ENCODE peak calls at places on chromosomes 13 and 19, in four cellular contexts. One of them, this sample, is unnamed.

GRCh38 chr19:29393915-29394460 is 131.8 kb upstream of the VSTM2B start:
- DNase-seq in pancreas: no peak
- DNase-seq in CD8-positive, alpha-beta memory T cell: no peak
- DNase-seq in hepatic stellate cell: no peak
- DNase-seq in this sample: no peak

GRCh38 chr19:50046649-50047503 is 21.1 kb downstream of the ZNF473 start:
- DNase-seq in pancreas: no peak
- DNase-seq in CD8-positive, alpha-beta memory T cell: peak
- DNase-seq in hepatic stellate cell: no peak
- DNase-seq in this sample: peak

GRCh38 chr13:113835461-113836274 is 28.2 kb downstream of the GAS6 start:
- DNase-seq in CD8-positive, alpha-beta memory T cell: no peak
- DNase-seq in hepatic stellate cell: peak
- DNase-seq in pancreas: no peak
- DNase-seq in this sample: no peak

GRCh38 chr19:30324982-30325381 is 47.2 kb upstream of the ZNF536 start:
- DNase-seq in CD8-positive, alpha-beta memory T cell: no peak
- DNase-seq in pancreas: no peak
- DNase-seq in hepatic stellate cell: no peak
- DNase-seq in this sample: no peak

GRCh38 chr19:14033946-14034345 is 2.4 kb downstream of the IL27RA start:
- DNase-seq in CD8-positive, alpha-beta memory T cell: no peak
- DNase-seq in hepatic stellate cell: no peak
- DNase-seq in pancreas: no peak
- DNase-seq in this sample: no peak

GRCh38 chr19:622666-623065 is 10.7 kb downstream of the POLRMT start:
- DNase-seq in pancreas: no peak
- DNase-seq in CD8-positive, alpha-beta memory T cell: no peak
- DNase-seq in hepatic stellate cell: no peak
- DNase-seq in this sample: no peak

GRCh38 chr13:100611678-100612492 is 23.3 kb upstream of the GGACT start:
- DNase-seq in pancreas: peak
- DNase-seq in CD8-positive, alpha-beta memory T cell: peak
- DNase-seq in hepatic stellate cell: no peak
- DNase-seq in this sample: no peak

GRCh38 chr13:73039201-73040108 is 19.4 kb upstream of the KLF5 start:
- DNase-seq in hepatic stellate cell: no peak
- DNase-seq in CD8-positive, alpha-beta memory T cell: no peak
- DNase-seq in pancreas: no peak
- DNase-seq in this sample: no peak

GRCh38 chr13:67075239-67075638 is 154.9 kb downstream of the PCDH9 start:
- DNase-seq in pancreas: no peak
- DNase-seq in hepatic stellate cell: peak
- DNase-seq in CD8-positive, alpha-beta memory T cell: no peak
- DNase-seq in this sample: no peak

GRCh38 chr13:25232937-25233515 is 54.3 kb downstream of the MTMR6 start:
- DNase-seq in CD8-positive, alpha-beta memory T cell: no peak
- DNase-seq in pancreas: no peak
- DNase-seq in hepatic stellate cell: peak
- DNase-seq in this sample: no peak

GRCh38 chr13:31110169-31110568 is 51.5 kb downstream of the HSPH1 start:
- DNase-seq in CD8-positive, alpha-beta memory T cell: no peak
- DNase-seq in pancreas: no peak
- DNase-seq in hepatic stellate cell: no peak
- DNase-seq in this sample: no peak

GRCh38 chr13:49585220-49586157 is at the start of gene RCBTB1:
- DNase-seq in CD8-positive, alpha-beta memory T cell: peak
- DNase-seq in hepatic stellate cell: peak
- DNase-seq in pancreas: peak
- DNase-seq in this sample: peak

GRCh38 chr19:17052439-17052838 is 22.8 kb downstream of the HAUS8 start:
- DNase-seq in CD8-positive, alpha-beta memory T cell: no peak
- DNase-seq in pancreas: no peak
- DNase-seq in hepatic stellate cell: peak
- DNase-seq in this sample: no peak

GRCh38 chr13:44762946-44763345 is 186.8 kb upstream of the TSC22D1 start:
- DNase-seq in CD8-positive, alpha-beta memory T cell: no peak
- DNase-seq in hepatic stellate cell: no peak
- DNase-seq in pancreas: no peak
- DNase-seq in this sample: no peak

GRCh38 chr19:19315444-19315843 is 4.9 kb downstream of the SUGP1 start:
- DNase-seq in hepatic stellate cell: no peak
- DNase-seq in CD8-positive, alpha-beta memory T cell: no peak
- DNase-seq in pancreas: no peak
- DNase-seq in this sample: no peak

GRCh38 chr13:110363009-110363408 is 55.9 kb downstream of the COL4A2 start:
- DNase-seq in pancreas: no peak
- DNase-seq in hepatic stellate cell: no peak
- DNase-seq in CD8-positive, alpha-beta memory T cell: no peak
- DNase-seq in this sample: no peak

GRCh38 chr19:14354445-14354844 is 26.8 kb upstream of the ADGRE5 start:
- DNase-seq in CD8-positive, alpha-beta memory T cell: no peak
- DNase-seq in hepatic stellate cell: peak
- DNase-seq in pancreas: no peak
- DNase-seq in this sample: no peak

GRCh38 chr13:105139380-105140285 is 1395.8 kb downstream of the EFNB2 start:
- DNase-seq in pancreas: peak
- DNase-seq in CD8-positive, alpha-beta memory T cell: peak
- DNase-seq in hepatic stellate cell: peak
- DNase-seq in this sample: peak

GRCh38 chr13:26861951-26862350 is 101.4 kb upstream of the GPR12 start:
- DNase-seq in pancreas: no peak
- DNase-seq in CD8-positive, alpha-beta memory T cell: no peak
- DNase-seq in hepatic stellate cell: no peak
- DNase-seq in this sample: no peak

GRCh38 chr19:51166846-51167490 is 24.9 kb downstream of the SIGLEC7 start:
- DNase-seq in hepatic stellate cell: no peak
- DNase-seq in pancreas: peak
- DNase-seq in CD8-positive, alpha-beta memory T cell: no peak
- DNase-seq in this sample: no peak

GRCh38 chr19:58397533-58398037 is 2.1 kb downstream of the RNF225 start:
- DNase-seq in CD8-positive, alpha-beta memory T cell: no peak
- DNase-seq in pancreas: no peak
- DNase-seq in hepatic stellate cell: no peak
- DNase-seq in this sample: no peak

GRCh38 chr13:35927554-35927953 is 203.6 kb downstream of the DCLK1 start:
- DNase-seq in pancreas: no peak
- DNase-seq in hepatic stellate cell: no peak
- DNase-seq in CD8-positive, alpha-beta memory T cell: no peak
- DNase-seq in this sample: no peak

GRCh38 chr13:105142556-105142955 is 1392.9 kb downstream of the EFNB2 start:
- DNase-seq in hepatic stellate cell: no peak
- DNase-seq in CD8-positive, alpha-beta memory T cell: no peak
- DNase-seq in pancreas: no peak
- DNase-seq in this sample: no peak

GRCh38 chr19:13042443-13043130 is 47.3 kb downstream of the NFIX start:
- DNase-seq in CD8-positive, alpha-beta memory T cell: no peak
- DNase-seq in pancreas: no peak
- DNase-seq in hepatic stellate cell: no peak
- DNase-seq in this sample: no peak

GRCh38 chr19:13024126-13024957 is 29.1 kb downstream of the NFIX start:
- DNase-seq in hepatic stellate cell: peak
- DNase-seq in CD8-positive, alpha-beta memory T cell: no peak
- DNase-seq in pancreas: no peak
- DNase-seq in this sample: no peak

GRCh38 chr19:18357041-18357440 is 16.6 kb downstream of the PGPEP1 start:
- DNase-seq in hepatic stellate cell: no peak
- DNase-seq in CD8-positive, alpha-beta memory T cell: no peak
- DNase-seq in pancreas: no peak
- DNase-seq in this sample: no peak

GRCh38 chr13:20331949-20332348 is 99.8 kb upstream of the GJB6 start:
- DNase-seq in CD8-positive, alpha-beta memory T cell: no peak
- DNase-seq in hepatic stellate cell: no peak
- DNase-seq in pancreas: no peak
- DNase-seq in this sample: no peak

GRCh38 chr13:99311137-99311536 is 3.9 kb upstream of the GPR183 start:
- DNase-seq in pancreas: no peak
- DNase-seq in hepatic stellate cell: no peak
- DNase-seq in CD8-positive, alpha-beta memory T cell: no peak
- DNase-seq in this sample: no peak

GRCh38 chr19:17127671-17128070 is 52.1 kb downstream of the MYO9B start:
- DNase-seq in CD8-positive, alpha-beta memory T cell: no peak
- DNase-seq in pancreas: no peak
- DNase-seq in hepatic stellate cell: no peak
- DNase-seq in this sample: no peak